ENCODE peak calls at places on chromosomes 5 and 9, in seven cellular contexts. I, D, F, Y, J, P and T are unnamed samples.
A peak's percentile ranks its signal among the peaks of the same experiment; 100 is the strongest.

GRCh38 chr9:20781086-20781485 is 97.0 kb downstream of the FOCAD start:
- DNase-seq in I (no peak), D (no peak), F (no peak), Y (no peak), J (no peak), P (no peak), T (no peak)

GRCh38 chr9:76704601-76705204 is 59.5 kb upstream of the PCA3 start:
- DNase-seq in I (no peak), D (peak; percentile 63), F (peak; percentile 92), Y (peak; percentile 82), J (no peak), P (no peak), T (no peak)

GRCh38 chr5:142115937-142116614 is 7.5 kb downstream of the NDFIP1 start:
- DNase-seq in I (no peak), D (no peak), F (peak; percentile 61), Y (no peak), J (no peak), P (no peak), T (no peak)

GRCh38 chr5:147504001-147504400 is 5.9 kb downstream of the DPYSL3 start:
- DNase-seq in I (peak; percentile 55), D (no peak), F (peak; percentile 83), Y (no peak), J (no peak), P (no peak), T (no peak)

GRCh38 chr5:122565331-122565730 is 209.5 kb upstream of the SNX2 start:
- DNase-seq in I (no peak), D (no peak), F (peak; percentile 6), Y (no peak), J (no peak), P (no peak), T (no peak)

GRCh38 chr5:160152901-160153300 is 33.7 kb upstream of the PWWP2A start:
- DNase-seq in I (no peak), D (no peak), F (no peak), Y (no peak), J (no peak), P (no peak), T (no peak)

GRCh38 chr5:132094393-132095076 is 20.9 kb downstream of the CSF2 start:
- DNase-seq in I (no peak), D (no peak), F (peak; percentile 98), Y (no peak), J (no peak), P (no peak), T (no peak)

GRCh38 chr9:77163889-77164288 is 13.4 kb upstream of the VPS13A start:
- DNase-seq in I (no peak), D (no peak), F (peak; percentile 45), Y (no peak), J (no peak), P (no peak), T (no peak)

GRCh38 chr5:40549611-40550010 is 130.1 kb upstream of the PTGER4 start:
- DNase-seq in I (no peak), D (no peak), F (peak; percentile 8), Y (no peak), J (no peak), P (no peak), T (no peak)

GRCh38 chr9:78026416-78026815 is 5.2 kb downstream of the GNAQ start:
- DNase-seq in I (no peak), D (no peak), F (peak; percentile 33), Y (no peak), J (no peak), P (no peak), T (no peak)

GRCh38 chr5:96745025-96745424 is 62.7 kb downstream of the ERAP1 start:
- DNase-seq in I (no peak), D (no peak), F (no peak), Y (no peak), J (no peak), P (no peak), T (no peak)
- H3K4me1 ChIP-seq in I (peaks cover 8% of the 10 kb centered on the region), D (peaks cover 3% of the 10 kb centered on the region), F (no peaks in the 10 kb centered on the region), Y (peaks cover 17% of the 10 kb centered on the region), J (peaks cover 4% of the 10 kb centered on the region), P (no peaks in the 10 kb centered on the region), T (peaks cover 19% of the 10 kb centered on the region)

GRCh38 chr5:36722913-36723312 is 116.5 kb downstream of the SLC1A3 start:
- DNase-seq in I (no peak), D (no peak), F (peak; percentile 14), Y (no peak), J (no peak), P (no peak), T (no peak)
- H3K4me1 ChIP-seq in I (no peaks in the 10 kb centered on the region), D (no peaks in the 10 kb centered on the region), F (no peaks in the 10 kb centered on the region), Y (no peaks in the 10 kb centered on the region), J (no peaks in the 10 kb centered on the region), P (no peaks in the 10 kb centered on the region), T (peaks cover 6% of the 10 kb centered on the region)

DNA sequence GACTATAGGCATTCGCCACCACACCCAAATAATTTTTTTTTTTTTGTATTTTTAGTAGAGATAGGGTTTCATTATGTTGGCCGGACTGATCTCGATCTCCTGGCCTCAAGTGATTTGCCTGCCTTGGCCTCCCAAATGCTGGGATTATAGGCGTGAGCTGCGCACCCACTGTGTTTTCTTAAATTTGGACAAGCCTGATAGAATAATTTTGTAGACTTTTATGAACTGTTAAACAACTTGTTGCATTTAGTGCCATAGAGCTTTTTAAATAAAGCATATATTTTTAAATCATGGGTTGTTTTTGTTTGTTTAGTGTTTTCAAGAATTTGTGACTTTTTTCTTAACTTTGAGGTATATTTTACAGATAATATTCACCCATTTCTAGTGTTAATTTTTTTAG is 4.8 kb downstream of the PHAX start:
- DNase-seq in I (no peak), D (no peak), F (no peak), Y (no peak), J (no peak), P (no peak), T (no peak)
- H3K4me1 ChIP-seq in I (peaks cover 35% of the 10 kb centered on the region), D (peaks cover 2% of the 10 kb centered on the region), F (peaks cover 2% of the 10 kb centered on the region), Y (peaks cover 3% of the 10 kb centered on the region), J (peaks cover 27% of the 10 kb centered on the region), P (peaks cover 10% of the 10 kb centered on the region), T (peaks cover 29% of the 10 kb centered on the region)

DNA sequence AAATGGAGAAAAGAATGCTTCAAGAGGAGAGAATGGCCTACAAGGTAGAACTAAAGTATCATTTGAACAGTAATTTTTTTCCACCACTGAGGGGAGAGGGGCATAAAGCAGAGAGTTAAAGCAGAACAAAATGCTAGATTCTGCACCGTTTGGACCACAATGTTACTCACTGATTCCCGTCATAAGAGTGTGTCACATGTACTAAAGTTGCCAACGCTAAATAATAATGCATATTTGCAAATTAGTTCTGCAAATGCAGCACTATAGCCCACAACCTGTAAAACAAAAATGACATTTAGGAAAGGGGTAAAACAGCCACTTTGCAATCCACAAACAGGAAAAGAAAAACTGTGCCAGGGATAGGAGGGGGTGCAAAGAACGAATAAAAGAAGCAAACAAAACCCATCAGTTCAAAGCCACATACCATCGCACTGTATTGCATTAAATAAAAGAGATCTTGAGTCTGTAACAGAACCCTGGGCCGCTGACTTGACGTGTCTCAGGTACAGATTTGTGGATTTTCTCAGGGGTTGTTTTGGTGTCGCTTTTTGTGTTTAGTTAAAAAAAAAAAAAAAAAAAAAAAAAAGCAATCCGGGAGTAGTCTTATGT is 7.7 kb upstream of the NFIB start:
- DNase-seq in I (no peak), D (no peak), F (peak; percentile 63), Y (no peak), J (no peak), P (no peak), T (no peak)
- H3K4me1 ChIP-seq in I (peaks cover 27% of the 10 kb centered on the region), D (peaks cover 3% of the 10 kb centered on the region), F (peaks cover 7% of the 10 kb centered on the region), Y (peaks cover 3% of the 10 kb centered on the region), J (peaks cover 22% of the 10 kb centered on the region), P (peaks cover 8% of the 10 kb centered on the region), T (peaks cover 36% of the 10 kb centered on the region)

GRCh38 chr5:138763037-138763778 is 10.0 kb downstream of the CTNNA1 start:
- DNase-seq in I (no peak), D (no peak), F (no peak), Y (no peak), J (no peak), P (no peak), T (no peak)
- H3K4me1 ChIP-seq in I (peaks cover 34% of the 10 kb centered on the region), D (no peaks in the 10 kb centered on the region), F (peaks cover 4% of the 10 kb centered on the region), Y (peaks cover 13% of the 10 kb centered on the region), J (peaks cover 6% of the 10 kb centered on the region), P (peaks cover 10% of the 10 kb centered on the region), T (peaks cover 44% of the 10 kb centered on the region)

DNA sequence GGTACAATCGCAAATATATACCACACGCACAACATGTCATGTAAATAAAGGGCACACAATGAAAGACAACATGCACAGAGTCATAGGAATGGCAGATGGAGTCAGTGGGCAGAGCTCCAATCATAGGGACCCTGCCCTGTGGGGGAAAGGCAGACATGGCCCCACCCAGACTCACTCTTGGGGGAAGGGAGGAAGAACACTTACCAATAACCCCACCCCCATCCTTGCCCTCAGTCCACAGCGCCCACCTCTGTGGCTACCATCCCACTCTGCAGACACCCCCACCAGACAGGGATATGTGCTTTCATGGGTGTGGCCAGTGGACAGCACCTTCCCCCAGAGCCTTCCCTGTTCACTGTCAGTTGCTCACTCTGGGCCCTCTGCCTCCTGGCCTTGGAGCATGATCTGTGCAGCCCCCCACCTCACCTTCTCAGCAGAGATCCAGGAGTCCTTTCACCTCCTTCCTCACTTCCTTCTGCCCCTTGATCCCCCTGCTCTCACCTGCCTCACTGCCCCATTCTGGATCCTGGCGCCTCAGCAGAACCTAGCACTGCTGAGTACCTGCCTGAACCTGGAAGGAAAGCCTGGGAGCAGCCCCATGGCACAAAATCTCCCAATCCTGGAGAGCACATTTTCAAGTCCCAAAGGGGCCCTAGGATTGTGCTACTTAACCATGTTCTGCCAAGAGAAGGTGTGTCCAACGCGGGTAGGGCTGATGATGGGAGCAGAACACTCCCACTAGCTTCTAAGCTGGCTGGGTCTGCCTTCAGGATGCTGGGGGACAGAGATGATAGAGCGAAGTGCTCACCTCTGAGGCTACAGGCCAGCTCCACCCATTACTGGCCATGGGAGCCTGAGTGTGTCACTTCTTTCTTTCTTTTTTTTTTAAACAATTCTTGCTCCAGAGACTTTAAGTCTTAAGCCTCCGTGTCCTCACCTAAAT is 1.5 kb upstream of the PHF19 start:
- DNase-seq in I (no peak), D (peak; percentile 64), F (no peak), Y (no peak), J (no peak), P (no peak), T (no peak)
- H3K4me1 ChIP-seq in I (peaks cover 7% of the 10 kb centered on the region), D (peaks cover 4% of the 10 kb centered on the region), F (peaks cover 8% of the 10 kb centered on the region), Y (no peaks in the 10 kb centered on the region), J (peaks cover 25% of the 10 kb centered on the region), P (peaks cover 71% of the 10 kb centered on the region), T (peaks cover 12% of the 10 kb centered on the region)